ENCODE peak calls at places on chromosome 19, in four cellular contexts. J is mesendoderm, V is cardiac muscle cell, C is PC-9. H is an unnamed sample.

GRCh38 chr19:34960103-34960805 is 3.8 kb downstream of the ZNF792 start:
- DNase-seq in J (no peak), V (peak), C (peak), H (no peak)

GRCh38 chr19:49859838-49860715 is 7.3 kb downstream of the PNKP start:
- DNase-seq in V (no peak), C (no peak), J (no peak), H (no peak)

GRCh38 chr19:3570619-3571018 is 2.1 kb upstream of the HMG20B start:
- DNase-seq in J (no peak), C (no peak), V (no peak), H (no peak)

GRCh38 chr19:34734601-34735103 is 609 bp downstream of the ZNF181 start:
- DNase-seq in J (peak), C (peak), V (no peak), H (no peak)

GRCh38 chr19:9306443-9306842 is 3.2 kb downstream of the ZNF699 start:
- DNase-seq in J (no peak), V (peak), C (peak), H (no peak)

GRCh38 chr19:11693505-11694499 is 44.9 kb downstream of the ZNF823 start:
- DNase-seq in J (peak), V (peak), C (peak), H (no peak)

GRCh38 chr19:34831714-34832113 is 58.7 kb upstream of the ZNF599 start:
- DNase-seq in C (no peak), V (no peak), J (no peak), H (no peak)

GRCh38 chr19:3358392-3358918 is 7.9 kb upstream of the NFIC start:
- DNase-seq in V (no peak), J (no peak), C (no peak), H (no peak)

GRCh38 chr19:3543150-3544053 is 4.4 kb downstream of the TEKTIP1 start:
- DNase-seq in C (no peak), V (no peak), J (no peak), H (no peak)

GRCh38 chr19:2578911-2579677 is 103.2 kb downstream of the GADD45B start:
- DNase-seq in J (peak), V (peak), C (peak), H (peak)

GRCh38 chr19:42198676-42199439 is 18.6 kb downstream of the DEDD2 start:
- DNase-seq in V (no peak), C (no peak), J (peak), H (no peak)

GRCh38 chr19:6030214-6030507 is 52.2 kb upstream of the RANBP3 start:
- DNase-seq in V (peak), C (peak), J (no peak), H (no peak)

GRCh38 chr19:1259206-1259872 is 9.8 kb upstream of the CIRBP start:
- DNase-seq in V (peak), C (peak), J (peak), H (no peak)

GRCh38 chr19:1257475-1258160 is 9.2 kb downstream of the MIDN start:
- DNase-seq in V (no peak), C (no peak), J (no peak), H (no peak)

GRCh38 chr19:1256646-1257474 is 8.5 kb downstream of the MIDN start:
- DNase-seq in J (no peak), V (no peak), C (no peak), H (no peak)

GRCh38 chr19:1258707-1259205 is 10.4 kb downstream of the MIDN start:
- DNase-seq in C (no peak), V (no peak), J (no peak), H (no peak)

DNA sequence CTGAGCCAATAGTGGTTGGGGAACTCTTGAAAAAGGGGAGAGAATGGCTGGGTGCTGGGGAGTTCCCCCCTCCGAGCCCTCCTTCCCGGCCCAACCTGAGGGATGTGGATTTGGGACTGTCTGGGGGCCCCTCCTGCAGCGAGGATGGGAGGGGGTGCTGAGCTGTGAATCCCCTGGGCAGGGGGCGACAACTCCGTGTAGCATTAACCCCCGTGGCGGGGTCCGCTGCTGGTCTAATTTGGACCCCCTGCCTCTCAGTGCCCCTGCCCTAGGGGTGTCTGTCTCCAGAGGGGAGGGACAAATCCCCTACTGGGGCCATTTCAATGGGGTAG is 9.7 kb downstream of the MIDN start:
- DNase-seq in V (no peak), J (no peak), C (no peak), H (no peak)
- H3K27ac ChIP-seq in V (peak), J (peak), C (peak), H (peak)

GRCh38 chr19:50992666-50993035 is 8.8 kb downstream of the KLK8 start:
- DNase-seq in C (peak), J (no peak), V (no peak), H (peak)
- H3K27ac ChIP-seq in C (peak), J (no peak), V (no peak), H (peak)

GRCh38 chr19:28294395-28294794 is 918.6 kb downstream of the UQCRFS1 start:
- DNase-seq in V (peak), C (no peak), J (peak), H (no peak)

GRCh38 chr19:28291874-28292273 is 921.1 kb downstream of the UQCRFS1 start:
- DNase-seq in V (no peak), C (no peak), J (no peak), H (no peak)

GRCh38 chr19:28293685-28294084 is 919.3 kb downstream of the UQCRFS1 start:
- DNase-seq in J (no peak), C (no peak), V (no peak), H (no peak)

GRCh38 chr19:28290963-28291657 is 921.8 kb downstream of the UQCRFS1 start:
- DNase-seq in J (peak), V (no peak), C (no peak), H (no peak)

GRCh38 chr19:28292822-28293500 is 920.0 kb downstream of the UQCRFS1 start:
- DNase-seq in V (no peak), C (no peak), J (peak), H (no peak)
- H3K27ac ChIP-seq in V (peak), C (no peak), J (peak), H (no peak)

GRCh38 chr19:37932985-37933953 is 26.3 kb downstream of the SIPA1L3 start:
- DNase-seq in J (peak), C (peak), V (peak), H (no peak)
- H3K27ac ChIP-seq in J (peak), C (peak), V (peak), H (peak)

DNA sequence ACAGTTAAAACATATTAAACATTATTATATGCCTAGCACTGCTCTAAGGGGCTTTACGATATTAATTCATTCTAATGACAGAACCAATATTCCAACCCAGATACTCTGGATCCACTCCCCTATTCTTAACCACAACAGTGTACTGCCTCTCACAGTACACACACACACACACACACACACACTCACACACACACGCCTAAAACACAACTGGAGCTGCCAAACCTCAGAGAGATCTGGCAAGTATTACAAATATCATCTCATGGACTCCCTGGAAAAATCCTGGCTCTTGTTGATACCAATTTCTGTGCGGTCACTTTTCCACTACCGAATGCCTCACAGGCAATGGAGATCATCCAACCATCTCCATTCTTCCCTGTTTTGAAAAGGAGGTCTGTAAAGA is 1.3 kb downstream of the ZNF780A start:
- DNase-seq in C (no peak), J (no peak), V (peak), H (no peak)
- H3K27ac ChIP-seq in C (no peak), J (no peak), V (peak), H (peak)

GRCh38 chr19:47107201-47107952 is 6.2 kb downstream of the ZC3H4 start:
- DNase-seq in J (no peak), V (no peak), C (peak), H (no peak)
- H3K27ac ChIP-seq in J (no peak), V (peak), C (peak), H (peak)

GRCh38 chr19:19446655-19447437 is 41.4 kb downstream of the GATAD2A start:
- DNase-seq in J (peak), C (no peak), V (no peak), H (no peak)
- H3K27ac ChIP-seq in J (no peak), C (no peak), V (no peak), H (peak)

DNA sequence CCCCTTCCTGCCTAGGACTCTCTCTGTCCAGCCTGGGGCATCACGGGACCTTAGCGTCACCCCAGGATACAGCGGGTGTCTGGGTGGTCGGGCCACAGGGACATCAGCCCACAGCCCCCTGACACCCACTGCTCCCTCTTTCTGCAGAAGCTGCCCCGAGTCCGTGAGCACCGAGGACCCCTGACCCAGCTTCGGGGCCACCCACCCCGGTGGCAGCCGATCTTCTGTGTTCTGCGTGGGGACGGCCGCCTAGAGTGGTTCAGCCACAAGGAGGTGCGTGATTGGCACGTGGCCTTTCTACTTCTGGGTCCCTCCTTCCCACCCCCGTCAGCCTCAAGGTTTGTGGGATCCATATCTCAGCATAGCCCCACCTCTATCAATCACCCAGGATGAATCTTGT is 20.7 kb downstream of the PGLS start:
- DNase-seq in V (no peak), C (no peak), J (no peak), H (no peak)
- H3K27ac ChIP-seq in V (no peak), C (no peak), J (no peak), H (no peak)

GRCh38 chr19:13099073-13099999 is 3.3 kb downstream of the LYL1 start:
- DNase-seq in C (no peak), J (peak), V (peak), H (no peak)
- H3K27ac ChIP-seq in C (no peak), J (no peak), V (no peak), H (no peak)

H was measured in epithelial cell of prostate.